ENCODE peak calls at places on chromosomes 6 and 20, in eight cellular contexts. W is right cardiac atrium; M is Ammon's horn; T is dorsolateral prefrontal cortex; B is NCI-H1105; U is CD8-positive, alpha-beta memory T cell; H is A172; A is effector CD8-positive, alpha-beta T cell. V is an unnamed sample.

GRCh38 chr6:39446909-39447308 is 124.4 kb upstream of the KCNK16 start:
- DNase-seq in U (no peak), A (no peak), W (no peak), M (no peak), T (no peak), B (no peak), H (peak; percentile 27), V (no peak)

GRCh38 chr6:121630716-121631115 is 195.3 kb downstream of the GJA1 start:
- DNase-seq in U (no peak), H (peak; percentile 28), A (no peak), T (no peak), B (no peak), W (no peak), M (no peak), V (no peak)

GRCh38 chr20:16350465-16350864 is 222.8 kb downstream of the KIF16B start:
- DNase-seq in U (no peak), M (peak; percentile 12), B (no peak), H (peak; percentile 93), T (peak; percentile 37), W (no peak), A (no peak), V (no peak)

GRCh38 chr20:60009318-60009717 is 51.1 kb downstream of the CDH26 start:
- DNase-seq in H (no peak), W (no peak), M (no peak), U (no peak), T (no peak), A (no peak), B (no peak), V (no peak)

GRCh38 chr6:84618046-84618752 is 146.2 kb downstream of the TBX18 start:
- DNase-seq in W (peak; percentile 48), B (no peak), A (no peak), U (no peak), M (no peak), H (peak; percentile 86), T (no peak), V (no peak)

GRCh38 chr6:119350202-119351004 is 842 bp upstream of the MAN1A1 start:
- DNase-seq in W (no peak), A (no peak), M (no peak), B (peak; percentile 21), H (peak; percentile 2), T (no peak), U (no peak), V (no peak)

GRCh38 chr20:2330090-2330695 is 34.4 kb downstream of the TGM3 start:
- DNase-seq in W (no peak), T (no peak), U (no peak), B (no peak), M (no peak), A (no peak), H (no peak), V (no peak)

GRCh38 chr6:71254323-71254722 is 34.3 kb upstream of the OGFRL1 start:
- DNase-seq in T (no peak), U (no peak), B (peak; percentile 63), W (no peak), A (no peak), H (no peak), M (no peak), V (no peak)

GRCh38 chr6:3708540-3708939 is 43.0 kb downstream of the PXDC1 start:
- DNase-seq in U (no peak), A (no peak), B (no peak), H (no peak), W (no peak), T (no peak), M (no peak), V (no peak)

GRCh38 chr6:13272131-13273046 is 55.9 kb downstream of the TBC1D7 start:
- DNase-seq in U (no peak), H (no peak), T (no peak), A (no peak), B (no peak), M (peak; percentile 41), W (peak; percentile 64), V (no peak)

V was measured in amygdala.